ENCODE peak calls at places on chromosomes 7 and 10, in four cellular contexts. W is AG04450, D is HFF-Myc, G is brain microvascular endothelial cell. X is an unnamed sample.

GRCh38 chr10:87658383-87658795 is 1.3 kb upstream of the PAPSS2 start:
- DNase-seq in W (no peak), D (no peak), G (no peak), X (no peak)

GRCh38 chr7:124780608-124781007 is 15.0 kb upstream of the GPR37 start:
- DNase-seq in W (no peak), D (no peak), G (no peak), X (no peak)

GRCh38 chr10:91194497-91195179 is 25.8 kb upstream of the PCGF5 start:
- DNase-seq in W (no peak), D (no peak), G (peak; percentile 61), X (no peak)

GRCh38 chr7:2044311-2044882 is 188.3 kb downstream of the MAD1L1 start:
- DNase-seq in W (no peak), D (no peak), G (no peak), X (no peak)

GRCh38 chr7:112938895-112939588 is 147.6 kb downstream of the GPR85 start:
- DNase-seq in W (no peak), D (no peak), G (peak; percentile 24), X (no peak)

GRCh38 chr7:102917436-102918353 is 4.9 kb downstream of the LRRC17 start:
- DNase-seq in W (no peak), D (no peak), G (no peak), X (no peak)

GRCh38 chr7:134992626-134993179 is 6.4 kb downstream of the AGBL3 start:
- DNase-seq in W (no peak), D (no peak), G (peak; percentile 84), X (no peak)

GRCh38 chr10:122112625-122113160 is 123.7 kb downstream of the TACC2 start:
- DNase-seq in W (peak; percentile 87), D (peak; percentile 83), G (peak; percentile 90), X (peak; percentile 82)

GRCh38 chr10:113094114-113094486 is 144.1 kb downstream of the TCF7L2 start:
- DNase-seq in W (no peak), D (no peak), G (no peak), X (no peak)

GRCh38 chr7:88169717-88170320 is 50.0 kb downstream of the SRI start:
- DNase-seq in W (no peak), D (no peak), G (no peak), X (no peak)

GRCh38 chr7:127872122-127872521 is 159.1 kb downstream of the LRRC4 start:
- DNase-seq in W (no peak), D (no peak), G (no peak), X (no peak)

GRCh38 chr7:100483101-100483727 is 513 bp upstream of the NYAP1 start:
- DNase-seq in W (no peak), D (no peak), G (peak; percentile 14), X (no peak)

GRCh38 chr7:97844036-97844435 is 28.2 kb downstream of the ASNS start:
- DNase-seq in W (no peak), D (no peak), G (no peak), X (no peak)

GRCh38 chr7:77649950-77650349 is 46.3 kb upstream of the RSBN1L start:
- DNase-seq in W (no peak), D (no peak), G (peak; percentile 32), X (no peak)

GRCh38 chr7:127819975-127820778 is 168.2 kb downstream of the SND1 start:
- DNase-seq in W (no peak), D (peak; percentile 16), G (peak; percentile 38), X (no peak)

GRCh38 chr7:36690514-36691187 is 33.6 kb downstream of the AOAH start:
- DNase-seq in W (no peak), D (no peak), G (no peak), X (no peak)

GRCh38 chr10:24873281-24873683 is 79.1 kb downstream of the PRTFDC1 start:
- DNase-seq in W (peak; percentile 88), D (peak; percentile 81), G (peak; percentile 96), X (peak; percentile 87)

GRCh38 chr7:30562498-30562897 is 32.2 kb upstream of the GARS1 start:
- DNase-seq in W (peak; percentile 26), D (no peak), G (peak; percentile 74), X (no peak)

GRCh38 chr7:98137826-98138151 is 31.1 kb downstream of the LMTK2 start:
- DNase-seq in W (no peak), D (no peak), G (no peak), X (no peak)

GRCh38 chr7:101378808-101379207 is 16.1 kb downstream of the COL26A1 start:
- DNase-seq in W (no peak), D (no peak), G (no peak), X (no peak)

DNA sequence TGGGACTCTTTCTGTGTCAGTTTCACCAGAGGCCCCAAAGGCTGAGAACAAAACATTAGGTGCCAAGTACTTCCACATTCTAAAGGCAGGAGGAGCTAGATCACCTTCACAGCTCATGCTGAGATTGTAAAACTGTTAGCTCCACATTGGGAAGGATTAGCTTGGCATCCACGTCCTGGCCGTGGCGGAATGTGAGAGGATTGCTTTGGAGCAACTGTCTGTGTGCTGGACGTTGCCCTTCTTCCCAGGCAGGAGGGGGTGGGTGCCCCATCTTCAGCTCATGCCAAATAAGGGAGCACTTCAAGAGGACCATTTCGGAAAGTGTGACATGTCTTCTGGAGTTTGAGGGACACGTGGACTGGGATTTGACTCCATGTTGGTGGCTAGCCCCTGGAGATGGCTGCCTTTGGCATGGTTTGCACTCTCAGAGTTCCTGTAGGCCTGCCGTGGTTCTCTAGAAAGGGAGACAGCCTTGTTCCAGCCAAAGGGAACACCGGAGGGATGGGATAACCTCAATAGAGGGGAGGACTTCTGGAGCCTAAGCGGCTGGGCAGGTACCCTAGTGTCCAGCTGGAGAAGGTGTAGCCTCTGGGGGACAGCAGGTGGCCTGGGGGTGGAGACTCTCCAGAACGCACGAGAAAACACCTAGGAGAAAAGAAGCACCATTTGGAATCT is 19.9 kb upstream of the FMC1 start:
- DNase-seq in W (no peak), D (no peak), G (no peak), X (peak; percentile 20)
- TF ChIP-seq CTCF in W (peak; percentile 46), D (peak; percentile 38), G (peak; percentile 62), X (peak; percentile 74)

GRCh38 chr10:7752251-7752650 is 35.5 kb downstream of the KIN start:
- DNase-seq in W (no peak), D (no peak), G (no peak), X (no peak)

GRCh38 chr10:7755103-7755502 is 32.7 kb downstream of the KIN start:
- DNase-seq in W (no peak), D (no peak), G (no peak), X (no peak)

DNA sequence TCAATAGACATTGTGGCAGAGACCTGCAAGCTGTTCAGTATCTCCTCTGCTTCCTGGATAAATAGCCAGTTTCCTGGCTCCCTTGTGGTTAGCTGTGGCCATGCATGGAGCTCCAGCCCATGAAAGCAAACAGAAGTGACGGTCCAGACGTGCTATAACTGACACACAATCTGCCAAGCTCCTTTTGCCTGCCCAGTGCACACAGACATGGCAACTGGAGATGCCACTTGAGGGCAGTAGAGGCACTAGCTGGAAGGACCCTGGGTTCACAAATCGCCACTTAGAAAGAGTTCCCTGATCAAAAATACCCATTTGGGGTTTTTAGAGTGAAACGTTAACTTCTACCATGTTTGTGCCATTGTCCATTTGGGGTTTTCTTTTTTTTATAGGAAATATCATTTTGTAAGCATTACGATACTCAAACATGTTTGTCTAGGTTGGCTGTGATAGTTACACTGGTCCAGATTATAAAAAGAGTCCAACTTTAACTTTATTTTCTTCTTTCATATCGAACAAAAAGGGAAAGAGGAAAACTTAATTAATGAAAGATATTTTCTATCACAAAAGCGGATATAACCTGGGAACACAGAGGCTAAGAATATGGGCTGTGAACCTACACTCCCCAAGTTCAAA is 31.3 kb downstream of the KIN start:
- DNase-seq in W (no peak), D (no peak), G (peak; percentile 11), X (no peak)
- TF ChIP-seq CTCF in W (peak; percentile 47), D (peak; percentile 62), G (peak; percentile 81), X (peak; percentile 70)

DNA sequence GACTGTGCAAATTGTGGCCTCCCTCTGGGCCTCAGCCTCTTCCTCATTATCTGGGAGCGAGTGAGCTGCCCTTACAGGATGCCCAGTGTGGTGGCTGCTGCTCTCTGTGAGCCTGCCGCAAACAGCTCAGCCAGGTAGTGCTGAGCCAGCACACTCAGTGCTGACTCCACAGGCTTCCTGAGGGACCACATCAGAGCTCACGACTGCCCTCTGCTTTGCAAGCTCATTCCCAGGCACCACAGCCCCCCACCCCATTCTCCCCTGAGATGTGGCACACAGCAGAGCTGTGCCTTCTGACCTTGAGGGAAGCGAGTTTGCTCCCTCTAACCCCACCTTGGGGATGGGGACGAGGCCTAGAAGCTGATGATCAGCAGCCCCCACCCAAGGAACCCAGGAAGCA is 230.5 kb upstream of the PPP2R2D start:
- DNase-seq in W (no peak), D (no peak), G (no peak), X (no peak)
- TF ChIP-seq CTCF in W (no peak), D (no peak), G (no peak), X (no peak)

GRCh38 chr7:39949980-39950472 is at the start of gene CDK13:
- DNase-seq in W (no peak), D (peak; percentile 41), G (peak; percentile 59), X (no peak)
- TF ChIP-seq CTCF in W (no peak), D (no peak), G (no peak), X (no peak)

DNA sequence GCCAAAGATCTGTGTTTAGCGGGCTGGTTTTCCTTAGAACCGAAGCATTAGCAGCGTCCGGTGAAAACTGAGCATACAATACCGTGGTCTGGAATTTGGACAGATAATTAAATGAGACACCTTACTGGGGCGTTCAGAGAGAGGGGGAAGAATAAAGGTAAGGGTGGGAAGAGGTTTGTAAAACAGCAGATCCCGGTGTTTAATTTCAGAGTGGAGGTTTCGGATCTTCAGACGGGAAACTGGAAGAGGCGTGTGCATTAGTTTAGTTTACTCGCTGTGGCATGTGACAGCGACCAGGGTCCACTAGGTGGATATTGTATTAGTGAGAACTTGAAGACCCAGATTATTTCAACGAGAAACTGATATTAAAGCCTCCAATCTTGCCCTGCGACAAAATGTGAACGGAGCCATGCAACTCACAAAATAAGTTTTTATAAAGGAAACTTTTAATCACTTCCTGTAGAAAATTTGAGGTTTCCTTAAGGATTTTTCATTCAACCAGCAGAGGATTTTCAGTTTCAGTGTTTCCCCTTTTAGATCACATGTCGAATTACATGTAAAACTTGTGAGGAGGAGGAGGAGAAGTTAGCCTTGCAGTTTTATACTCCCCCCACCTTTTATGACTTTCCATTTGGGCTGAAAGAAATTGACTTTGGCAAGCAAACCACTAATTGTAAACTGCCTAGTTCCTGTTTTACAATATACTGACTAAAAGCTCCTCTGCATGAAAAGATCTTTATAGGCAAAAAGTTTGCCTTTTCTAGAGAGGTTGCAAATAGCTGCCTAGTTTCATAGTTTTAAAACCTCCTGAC is 2.8 kb downstream of the BAMBI start:
- DNase-seq in W (no peak), D (no peak), G (no peak), X (no peak)
- TF ChIP-seq CTCF in W (peak; percentile 41), D (no peak), G (peak; percentile 59), X (peak; percentile 51)

X was measured in retinal pigment epithelial cell.